ENCODE peak calls at places on chromosome X, in four cellular contexts. N, L, R and H are unnamed samples.

GRCh38 chrX:50100188-50100587 is 100.6 kb downstream of the AKAP4 start:
- DNase-seq in N (no peak), L (no peak), R (peak), H (no peak)

GRCh38 chrX:10017866-10018265 is 50.7 kb downstream of the CLDN34 start:
- DNase-seq in N (no peak), L (peak), R (peak), H (no peak)

GRCh38 chrX:153600032-153600373 is 1.1 kb upstream of the CCNQ start:
- DNase-seq in N (no peak), L (peak), R (peak), H (no peak)

GRCh38 chrX:120365320-120365719 is 3.4 kb downstream of the ATP1B4 start:
- DNase-seq in N (peak), L (peak), R (peak), H (peak)

GRCh38 chrX:40174594-40175415 is 77.0 kb upstream of the BCOR start:
- DNase-seq in N (peak), L (peak), R (no peak), H (no peak)

GRCh38 chrX:107823456-107823855 is 2.2 kb upstream of the MID2 start:
- DNase-seq in N (no peak), L (peak), R (peak), H (no peak)

GRCh38 chrX:43676960-43677582 is 21.0 kb downstream of the MAOA start:
- DNase-seq in N (no peak), L (no peak), R (no peak), H (no peak)

GRCh38 chrX:54029543-54030143 is 14.6 kb downstream of the PHF8 start:
- DNase-seq in N (no peak), L (no peak), R (no peak), H (no peak)

GRCh38 chrX:118976599-118977340 is 2.4 kb downstream of the LONRF3 start:
- DNase-seq in N (peak), L (peak), R (no peak), H (no peak)

GRCh38 chrX:101407167-101407747 is 468 bp downstream of the GLA start:
- DNase-seq in N (no peak), L (peak), R (no peak), H (no peak)

GRCh38 chrX:20681691-20682090 is 415.0 kb upstream of the RPS6KA3 start:
- DNase-seq in N (no peak), L (peak), R (peak), H (no peak)

GRCh38 chrX:48278958-48279357 is 23.8 kb downstream of the SSX1 start:
- DNase-seq in N (peak), L (peak), R (no peak), H (no peak)

GRCh38 chrX:10485331-10485730 is 135.1 kb downstream of the MID1 start:
- DNase-seq in N (no peak), L (no peak), R (peak), H (no peak)

DNA sequence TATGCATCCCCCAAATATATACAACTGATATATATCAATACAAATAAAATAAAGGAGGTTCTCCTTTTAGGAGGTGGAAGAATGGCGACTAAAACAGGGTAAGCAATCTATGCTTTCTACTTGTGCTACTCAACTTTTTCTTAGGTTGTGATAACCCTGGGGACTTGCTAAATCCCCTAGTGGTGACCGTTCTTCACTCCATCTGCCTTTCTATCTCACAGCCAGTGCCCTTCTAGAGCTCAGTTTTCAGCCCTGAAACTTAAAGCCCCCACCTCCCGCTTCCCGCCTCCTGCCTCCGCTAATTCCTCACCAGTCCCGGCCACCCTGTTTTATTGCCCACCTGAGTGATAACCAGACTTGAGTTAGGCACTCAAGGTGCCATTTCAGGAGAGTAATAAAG is 15.5 kb upstream of the ESX1 start:
- DNase-seq in N (no peak), L (no peak), R (no peak), H (no peak)
- TF ChIP-seq CTCF in N (no peak), L (no peak), R (peak), H (no peak)

GRCh38 chrX:1118572-1119199 is 93.8 kb downstream of the CRLF2 start:
- DNase-seq in N (no peak), L (peak), R (no peak), H (no peak)
- TF ChIP-seq CTCF in N (no peak), L (no peak), R (no peak), H (no peak)

GRCh38 chrX:30573125-30573524 is 4.4 kb downstream of the TASL start:
- DNase-seq in N (no peak), L (no peak), R (no peak), H (no peak)

GRCh38 chrX:30572004-30572403 is 5.6 kb downstream of the TASL start:
- DNase-seq in N (no peak), L (no peak), R (no peak), H (peak)

GRCh38 chrX:30576881-30577280 is 685 bp downstream of the TASL start:
- DNase-seq in N (no peak), L (no peak), R (no peak), H (no peak)

GRCh38 chrX:30570505-30570904 is 7.1 kb downstream of the TASL start:
- DNase-seq in N (no peak), L (peak), R (peak), H (no peak)

GRCh38 chrX:30572678-30573077 is 4.9 kb downstream of the TASL start:
- DNase-seq in N (no peak), L (no peak), R (no peak), H (no peak)
- TF ChIP-seq CTCF in N (no peak), L (no peak), R (no peak), H (no peak)

DNA sequence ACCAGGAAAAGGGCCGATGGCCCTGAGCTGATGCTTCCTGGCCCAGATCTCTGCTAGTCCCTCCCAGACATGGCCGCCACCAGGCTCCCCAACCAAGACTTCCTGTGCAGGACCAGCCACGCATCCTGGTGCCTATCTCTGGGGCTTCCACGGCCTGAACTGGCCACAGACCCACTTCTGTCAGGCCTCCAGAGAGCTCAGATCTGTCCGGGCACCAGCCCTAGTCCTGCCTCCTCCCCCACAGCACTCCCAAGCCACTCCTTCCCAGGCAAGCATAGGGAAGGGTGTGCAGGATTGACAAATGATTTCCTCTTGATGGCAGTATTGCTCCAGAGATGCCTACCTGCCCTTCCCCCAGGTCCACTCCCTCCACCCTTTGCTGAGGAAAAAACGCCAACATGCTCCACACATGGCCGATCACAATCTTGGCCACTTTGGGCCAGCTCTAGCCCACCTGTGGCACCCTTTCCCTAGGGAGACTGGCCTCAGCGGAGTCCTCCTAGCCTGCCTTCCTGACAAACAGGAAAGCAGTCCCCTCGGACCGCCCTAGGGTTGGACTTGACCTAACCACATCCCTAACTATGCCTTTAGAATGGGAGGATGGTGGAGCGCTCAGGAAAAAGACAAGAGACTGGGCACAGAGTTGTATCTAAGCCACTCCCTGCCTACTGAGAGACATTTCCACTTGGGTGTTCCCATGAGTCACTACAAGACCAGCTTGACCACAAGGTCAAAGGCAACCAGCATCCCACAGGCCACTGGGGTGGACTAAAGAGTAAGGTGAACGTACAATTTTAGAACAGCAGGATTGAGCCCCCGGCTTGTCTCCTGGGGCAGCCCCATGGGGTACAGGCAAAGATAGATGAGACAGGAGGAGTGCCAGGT is 277.5 kb upstream of the AGTR2 start:
- DNase-seq in N (peak), L (peak), R (peak), H (no peak)
- TF ChIP-seq CTCF in N (peak), L (no peak), R (peak), H (no peak)

GRCh38 chrX:67780694-67781109 is 236.9 kb downstream of the AR start:
- DNase-seq in N (peak), L (peak), R (peak), H (no peak)

GRCh38 chrX:67779099-67779498 is 235.3 kb downstream of the AR start:
- DNase-seq in N (no peak), L (no peak), R (no peak), H (no peak)

GRCh38 chrX:67777148-67777547 is 233.3 kb downstream of the AR start:
- DNase-seq in N (no peak), L (no peak), R (no peak), H (no peak)

GRCh38 chrX:67784712-67785111 is 240.9 kb downstream of the AR start:
- DNase-seq in N (no peak), L (no peak), R (no peak), H (no peak)

DNA sequence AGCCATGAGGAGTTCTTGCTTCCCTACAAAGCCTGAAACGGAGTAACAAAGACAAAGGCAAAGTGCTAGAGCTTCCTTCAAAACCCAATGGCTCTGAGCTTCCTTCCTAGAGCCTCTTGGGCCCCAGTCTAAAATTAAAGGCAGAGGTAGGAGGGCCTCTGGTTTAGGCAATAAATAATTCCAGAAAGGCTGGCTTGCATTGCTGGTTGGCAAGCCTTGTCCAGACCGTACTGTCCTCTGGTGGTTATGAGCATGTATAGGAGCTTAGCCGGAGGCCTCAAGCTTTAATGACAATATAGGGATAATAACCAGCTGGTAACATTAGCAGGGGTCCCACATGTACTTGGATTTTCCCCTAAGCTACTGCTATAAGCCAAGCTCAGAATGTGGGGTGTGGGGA is 237.3 kb downstream of the AR start:
- DNase-seq in N (peak), L (peak), R (no peak), H (no peak)
- TF ChIP-seq CTCF in N (peak), L (peak), R (peak), H (no peak)

GRCh38 chrX:51148848-51149247 is 183.8 kb upstream of the NUDT10 start:
- DNase-seq in N (no peak), L (no peak), R (no peak), H (no peak)
- TF ChIP-seq CTCF in N (no peak), L (no peak), R (no peak), H (no peak)

DNA sequence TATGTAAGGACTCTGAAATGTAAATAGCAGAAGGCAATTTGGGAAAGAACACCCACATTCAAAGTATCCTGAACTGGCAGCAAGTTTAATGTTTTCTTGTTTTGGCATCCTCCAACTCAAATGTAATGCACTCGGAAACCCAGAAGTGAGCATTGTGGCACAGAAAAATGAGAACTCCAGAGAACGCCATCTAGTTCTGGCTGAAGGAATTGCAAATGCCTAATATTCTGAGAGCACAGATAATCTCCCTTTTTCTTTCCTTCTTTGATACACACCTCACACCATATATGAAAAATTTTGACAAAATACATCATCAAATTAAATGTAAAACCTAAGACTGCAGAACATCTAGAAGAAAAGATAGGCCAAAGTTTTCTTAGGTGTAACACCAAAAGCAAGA is 52.1 kb downstream of the PWWP3B start:
- DNase-seq in N (no peak), L (peak), R (no peak), H (no peak)
- TF ChIP-seq CTCF in N (no peak), L (no peak), R (peak), H (no peak)

GRCh38 chrX:136198678-136199243 is 51.4 kb downstream of the FHL1 start:
- DNase-seq in N (no peak), L (peak), R (no peak), H (no peak)

GRCh38 chrX:136199365-136199764 is 51.8 kb downstream of the MAP7D3 start:
- DNase-seq in N (no peak), L (peak), R (no peak), H (no peak)

GRCh38 chrX:136201601-136202000 is 49.6 kb downstream of the MAP7D3 start:
- DNase-seq in N (no peak), L (no peak), R (no peak), H (no peak)

GRCh38 chrX:136202889-136203288 is 48.3 kb downstream of the MAP7D3 start:
- DNase-seq in N (no peak), L (peak), R (peak), H (no peak)

GRCh38 chrX:136200466-136200865 is 50.7 kb downstream of the MAP7D3 start:
- DNase-seq in N (no peak), L (peak), R (peak), H (no peak)
- TF ChIP-seq CTCF in N (peak), L (peak), R (peak), H (peak)

GRCh38 chrX:138026211-138026610 is 460.3 kb downstream of the ZIC3 start:
- DNase-seq in N (no peak), L (no peak), R (peak), H (peak)
- TF ChIP-seq CTCF in N (no peak), L (no peak), R (peak), H (peak)

GRCh38 chrX:6363193-6363592 is 134.5 kb upstream of the NLGN4X start:
- DNase-seq in N (no peak), L (no peak), R (no peak), H (no peak)
- TF ChIP-seq CTCF in N (no peak), L (no peak), R (no peak), H (no peak)